ENCODE peak calls at places on chromosomes 16 and 17, in five cellular contexts. A is AG09309; P is CD8-positive, alpha-beta T cell; J is heart right ventricle; L is WERI-Rb-1. Y is an unnamed sample.

GRCh38 chr17:47744168-47745036 is 11.4 kb downstream of the TBX21 start:
- DNase-seq in J (no peak), L (no peak), P (no peak), A (no peak), Y (peak; percentile 21)

GRCh38 chr17:19331553-19332245 is 30.8 kb downstream of the B9D1 start:
- DNase-seq in P (no peak), A (no peak), J (no peak), L (no peak), Y (no peak)

GRCh38 chr16:46850619-46851555 is 19.9 kb upstream of the C16orf87 start:
- DNase-seq in P (no peak), J (no peak), A (no peak), L (no peak), Y (peak; percentile 36)

GRCh38 chr16:86016201-86016965 is 117.4 kb downstream of the IRF8 start:
- DNase-seq in P (peak; percentile 25), L (peak; percentile 25), A (peak; percentile 16), J (no peak), Y (peak; percentile 78)

GRCh38 chr17:81494984-81495383 is 17.6 kb downstream of the ACTG1 start:
- DNase-seq in J (peak; percentile 1), P (no peak), L (peak; percentile 68), A (no peak), Y (no peak)

GRCh38 chr17:10702574-10702973 is 5.2 kb downstream of the ADPRM start:
- DNase-seq in J (no peak), L (no peak), P (no peak), A (no peak), Y (no peak)

GRCh38 chr17:9132291-9132690 is 111.0 kb downstream of the NTN1 start:
- DNase-seq in J (no peak), L (no peak), A (no peak), P (no peak), Y (no peak)

GRCh38 chr17:34825884-34826283 is 135.4 kb downstream of the CCT6B start:
- DNase-seq in J (no peak), L (no peak), A (no peak), P (no peak), Y (no peak)

GRCh38 chr16:75000481-75001081 is 1.8 kb downstream of the ZNRF1 start:
- DNase-seq in P (no peak), L (no peak), A (no peak), J (peak; percentile 30), Y (no peak)

GRCh38 chr16:84356591-84357116 is 11.7 kb upstream of the ATP2C2 start:
- DNase-seq in A (no peak), L (no peak), P (no peak), J (no peak), Y (no peak)

GRCh38 chr16:86697715-86698114 is 119.4 kb downstream of the FOXL1 start:
- DNase-seq in L (no peak), A (no peak), J (no peak), P (no peak), Y (no peak)

GRCh38 chr17:75645501-75645888 is 12.3 kb downstream of the SMIM5 start:
- DNase-seq in L (no peak), P (no peak), J (no peak), A (no peak), Y (no peak)

GRCh38 chr16:47631131-47631530 is 170.0 kb downstream of the PHKB start:
- DNase-seq in L (no peak), J (no peak), A (no peak), P (no peak), Y (no peak)

GRCh38 chr17:21296097-21297025 is 11.8 kb downstream of the MAP2K3 start:
- DNase-seq in P (no peak), L (no peak), A (no peak), J (peak; percentile 73), Y (peak; percentile 32)

GRCh38 chr17:34384271-34384670 is 21.2 kb upstream of the CCL1 start:
- DNase-seq in L (no peak), J (no peak), P (no peak), A (no peak), Y (no peak)

GRCh38 chr17:33038740-33039139 is 47.1 kb downstream of the SPACA3 start:
- DNase-seq in J (peak; percentile 48), P (no peak), L (peak; percentile 69), A (no peak), Y (peak; percentile 50)

DNA sequence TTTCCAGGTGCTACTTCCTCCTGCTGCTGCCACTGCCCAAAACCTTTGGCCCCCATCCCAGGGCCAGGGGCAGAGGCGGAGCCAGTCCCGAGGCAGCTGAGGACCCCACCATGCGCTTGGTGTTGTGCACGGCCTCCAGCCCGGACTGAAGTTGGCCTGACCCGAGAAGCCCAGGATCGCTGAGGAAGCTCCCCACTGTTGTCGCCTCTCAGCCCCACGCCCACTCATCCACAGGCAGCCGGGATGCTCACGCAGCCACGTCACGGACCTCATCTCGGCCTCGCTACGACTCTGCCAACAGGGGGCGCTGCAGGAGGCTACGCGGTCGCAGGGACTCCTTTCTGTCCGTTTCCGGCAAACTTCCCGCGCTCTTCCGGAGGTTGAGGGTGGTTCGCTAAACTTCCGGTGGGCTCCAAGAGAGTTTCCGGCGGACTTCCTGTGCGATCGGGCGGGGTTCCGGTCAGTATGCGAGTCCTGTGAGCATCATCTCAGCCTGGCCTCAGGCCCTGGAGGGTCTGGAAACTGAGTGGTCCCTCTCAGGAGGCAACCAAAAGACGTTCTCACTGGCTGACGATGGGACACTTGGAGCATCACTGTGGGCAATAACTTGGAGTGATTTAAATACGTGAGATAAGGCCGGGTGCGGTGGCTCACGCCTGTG is 12.4 kb downstream of the ZG16B start:
- DNase-seq in J (peak; percentile 67), L (peak; percentile 44), P (peak; percentile 71), A (no peak), Y (peak; percentile 73)
- TF ChIP-seq CTCF in J (peak; percentile 58), L (peak; percentile 80), P (peak; percentile 58), A (peak; percentile 61), Y (peak; percentile 38)

GRCh38 chr16:88202207-88202745 is 180.5 kb upstream of the ZNF469 start:
- DNase-seq in J (no peak), L (no peak), P (no peak), A (no peak), Y (no peak)

GRCh38 chr16:88208112-88208511 is 174.6 kb upstream of the ZNF469 start:
- DNase-seq in L (no peak), J (no peak), P (no peak), A (no peak), Y (no peak)
- TF ChIP-seq CTCF in L (no peak), J (no peak), P (no peak), A (no peak), Y (no peak)

GRCh38 chr17:73956595-73957465 is 246.6 kb upstream of the RPL38 start:
- DNase-seq in L (peak; percentile 92), P (peak; percentile 54), A (no peak), J (peak; percentile 41), Y (peak; percentile 80)
- TF ChIP-seq CTCF in L (peak; percentile 90), P (peak; percentile 35), A (no peak), J (peak; percentile 47), Y (peak; percentile 55)

GRCh38 chr16:88610080-88610479 is 28.3 kb upstream of the IL17C start:
- DNase-seq in L (no peak), A (no peak), P (peak; percentile 14), J (no peak), Y (no peak)
- TF ChIP-seq CTCF in L (peak; percentile 23), A (peak; percentile 18), P (no peak), J (no peak), Y (no peak)

DNA sequence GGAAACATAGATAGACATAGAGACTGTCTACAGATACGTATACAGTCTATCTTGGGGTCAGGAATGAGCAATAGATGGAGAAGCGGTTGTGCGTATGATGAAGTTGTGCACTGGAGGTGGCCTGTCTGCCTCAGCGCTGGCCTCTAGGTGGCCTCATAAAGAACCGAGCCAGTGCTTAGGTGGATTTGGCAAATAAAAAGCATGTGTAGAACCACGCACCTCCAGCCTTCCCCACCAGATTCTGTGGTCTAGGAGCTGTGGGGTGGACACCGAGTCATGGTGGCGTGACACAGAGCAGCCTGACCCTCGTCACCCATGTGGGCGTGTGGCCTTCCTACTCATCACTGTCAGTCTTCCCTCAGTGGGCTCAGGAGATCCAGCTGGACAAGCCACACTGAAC is 34.0 kb downstream of the PGS1 start:
- DNase-seq in P (no peak), L (no peak), J (no peak), A (no peak), Y (peak; percentile 56)
- TF ChIP-seq CTCF in P (peak; percentile 23), L (peak; percentile 82), J (peak; percentile 41), A (peak; percentile 47), Y (peak; percentile 12)

GRCh38 chr16:1335996-1336395 is 2.6 kb downstream of the BAIAP3 start:
- DNase-seq in L (no peak), P (peak; percentile 38), J (no peak), A (no peak), Y (no peak)
- TF ChIP-seq CTCF in L (peak; percentile 14), P (no peak), J (no peak), A (no peak), Y (no peak)

GRCh38 chr16:57672416-57672815 is 4.3 kb downstream of the ADGRG3 start:
- DNase-seq in J (no peak), A (no peak), P (no peak), L (no peak), Y (no peak)
- TF ChIP-seq CTCF in J (no peak), A (no peak), P (no peak), L (no peak), Y (no peak)

GRCh38 chr17:42609182-42609813 is at the start of the genes RETREG3 and TUBG1:
- DNase-seq in J (peak; percentile 99), L (peak; percentile 100), A (peak; percentile 97), P (peak; percentile 99), Y (peak; percentile 100)
- TF ChIP-seq CTCF in J (peak; percentile 67), L (peak; percentile 23), A (peak; percentile 56), P (no peak), Y (no peak)

DNA sequence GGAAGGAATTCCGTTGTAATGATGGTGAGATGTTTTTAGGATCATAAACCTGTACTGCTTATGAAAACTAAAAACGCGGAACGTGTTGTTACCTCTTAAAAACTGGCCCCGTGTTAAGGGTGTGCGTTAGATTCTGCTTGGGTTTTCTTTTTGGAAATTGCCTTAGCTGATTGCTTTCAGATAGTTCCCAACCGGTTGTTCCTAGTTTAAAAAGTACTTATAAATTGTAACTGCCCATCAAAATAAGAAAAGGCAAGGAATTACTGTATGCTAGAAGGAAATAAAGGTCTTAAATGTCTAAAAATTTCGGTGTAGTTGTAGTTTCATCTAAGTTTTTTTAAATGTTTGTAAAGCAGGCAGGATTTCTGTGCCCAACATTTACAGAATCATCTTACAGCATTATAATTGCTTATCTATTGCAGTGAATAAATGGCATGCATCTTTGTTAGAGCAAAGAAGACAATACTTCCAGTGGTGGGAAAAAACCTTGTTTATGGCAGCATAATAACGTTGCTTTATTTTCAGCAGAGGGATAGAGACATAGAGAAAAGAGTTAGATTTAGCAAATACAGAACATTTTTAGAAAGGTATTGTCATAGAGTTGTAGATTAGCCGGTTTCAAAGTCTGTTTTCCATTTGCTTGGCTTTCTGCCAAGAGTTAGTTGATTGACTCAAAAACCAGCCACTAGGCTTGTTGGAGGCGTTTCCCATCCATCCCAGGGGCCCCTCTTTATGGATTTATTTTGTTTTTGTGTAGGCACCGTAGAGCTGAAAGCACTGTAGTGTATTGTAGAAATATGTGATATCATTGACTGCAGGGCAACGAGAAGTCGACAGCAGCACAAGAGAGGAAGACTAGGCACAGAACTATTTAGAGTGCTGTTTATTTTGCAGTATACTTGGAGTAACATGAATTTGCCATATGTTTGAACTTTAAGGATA is 1.7 kb downstream of the PPM1D start:
- DNase-seq in L (peak; percentile 50), P (peak; percentile 24), A (peak; percentile 32), J (no peak), Y (peak; percentile 59)
- TF ChIP-seq CTCF in L (no peak), P (no peak), A (no peak), J (peak; percentile 2), Y (no peak)